ENCODE peak calls at places on chromosomes 6 and 20, in five cellular contexts. T is GM12864, J is heart left ventricle, O is prostate gland, R is testis. A is an unnamed sample.

GRCh38 chr6:94670017-94670416 is 907.3 kb upstream of the MANEA start:
- DNase-seq in R (no peak), J (no peak), O (no peak), T (no peak), A (no peak)

GRCh38 chr6:128807577-128807976 is 75.4 kb upstream of the LAMA2 start:
- DNase-seq in T (no peak), J (no peak), O (no peak), R (no peak), A (no peak)

GRCh38 chr6:1625352-1625773 is 15.6 kb downstream of the FOXC1 start:
- DNase-seq in J (no peak), T (no peak), R (no peak), O (no peak), A (no peak)

GRCh38 chr20:45828589-45828988 is 1.5 kb upstream of the TNNC2 start:
- DNase-seq in R (no peak), J (no peak), T (no peak), O (no peak), A (no peak)

GRCh38 chr6:82924799-82925535 is 140.7 kb downstream of the UBE3D start:
- DNase-seq in O (no peak), T (no peak), R (no peak), J (no peak), A (no peak)

GRCh38 chr6:43402819-43403218 is 24.5 kb upstream of the ABCC10 start:
- DNase-seq in R (no peak), J (no peak), T (no peak), O (no peak), A (no peak)

GRCh38 chr6:144986271-144986670 is 701.1 kb downstream of the UTRN start:
- DNase-seq in T (no peak), R (no peak), O (no peak), J (no peak), A (no peak)

GRCh38 chr20:3521852-3522740 is 51.3 kb downstream of the ATRN start:
- DNase-seq in O (no peak), J (no peak), T (no peak), R (no peak), A (no peak)

GRCh38 chr20:50292324-50293243 is 102.0 kb downstream of the CEBPB start:
- DNase-seq in R (peak; percentile 91), J (peak; percentile 90), O (peak; percentile 78), T (no peak), A (no peak)

GRCh38 chr6:11868392-11868791 is 89.8 kb upstream of the ADTRP start:
- DNase-seq in R (no peak), T (no peak), J (no peak), O (no peak), A (no peak)

GRCh38 chr6:82646231-82646615 is 282.6 kb downstream of the TPBG start:
- DNase-seq in O (no peak), R (no peak), J (no peak), T (no peak), A (no peak)

GRCh38 chr6:1797801-1798200 is 188.1 kb downstream of the FOXC1 start:
- DNase-seq in T (no peak), R (no peak), J (no peak), O (no peak), A (no peak)

GRCh38 chr6:70124882-70125535 is 177.9 kb downstream of the COL9A1 start:
- DNase-seq in O (no peak), J (no peak), T (no peak), R (no peak), A (no peak)

GRCh38 chr6:133083248-133083967 is 157.7 kb upstream of the EYA4 start:
- DNase-seq in O (no peak), T (no peak), J (no peak), R (no peak), A (no peak)

GRCh38 chr20:13493143-13493542 is 145.6 kb downstream of the TASP1 start:
- DNase-seq in R (no peak), J (no peak), T (no peak), O (no peak), A (no peak)

GRCh38 chr6:111711989-111712388 is 106.3 kb upstream of the TRAF3IP2 start:
- DNase-seq in T (no peak), R (no peak), J (no peak), O (no peak), A (no peak)

GRCh38 chr6:32216292-32216691 is 7.6 kb downstream of the NOTCH4 start:
- DNase-seq in J (no peak), T (no peak), R (no peak), O (no peak), A (no peak)

GRCh38 chr6:34027445-34027936 is 118.4 kb downstream of the GRM4 start:
- DNase-seq in O (peak; percentile 39), J (peak; percentile 24), R (peak; percentile 37), T (no peak), A (peak; percentile 78)

GRCh38 chr6:110390404-110390803 is 25.0 kb downstream of the DDO start:
- DNase-seq in T (no peak), J (no peak), O (no peak), R (no peak), A (no peak)

GRCh38 chr6:110389689-110390382 is 25.5 kb downstream of the DDO start:
- DNase-seq in J (no peak), T (no peak), O (no peak), R (no peak), A (no peak)

GRCh38 chr6:110392727-110393126 is 22.6 kb downstream of the DDO start:
- DNase-seq in R (no peak), O (no peak), T (no peak), J (no peak), A (no peak)

GRCh38 chr6:110385458-110385863 is 27.3 kb upstream of the METTL24 start:
- DNase-seq in J (no peak), R (no peak), O (no peak), T (no peak), A (no peak)

DNA sequence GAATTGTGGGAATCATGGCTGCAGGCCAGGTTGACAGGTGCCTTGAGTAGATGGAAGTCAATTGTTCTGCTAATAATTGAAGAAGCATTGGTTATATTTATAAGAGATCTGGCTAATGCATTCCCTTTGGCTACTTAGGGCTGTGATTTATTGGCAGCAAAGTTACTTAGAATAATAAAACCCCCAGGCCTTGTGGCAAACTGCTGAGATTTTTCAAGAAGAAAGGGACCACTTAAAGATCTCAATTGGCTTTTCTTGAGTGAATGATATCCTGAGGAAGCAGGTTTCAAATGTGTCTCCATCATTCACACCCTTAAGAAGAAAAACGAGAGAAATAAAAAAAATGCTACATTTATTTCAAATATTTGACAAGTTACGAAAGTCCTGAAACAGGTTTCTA is 27.4 kb downstream of the DDO start:
- DNase-seq in T (no peak), O (no peak), J (no peak), R (no peak), A (no peak)
- TF ChIP-seq CTCF in T (no peak), O (no peak), J (no peak), R (no peak), A (no peak)

DNA sequence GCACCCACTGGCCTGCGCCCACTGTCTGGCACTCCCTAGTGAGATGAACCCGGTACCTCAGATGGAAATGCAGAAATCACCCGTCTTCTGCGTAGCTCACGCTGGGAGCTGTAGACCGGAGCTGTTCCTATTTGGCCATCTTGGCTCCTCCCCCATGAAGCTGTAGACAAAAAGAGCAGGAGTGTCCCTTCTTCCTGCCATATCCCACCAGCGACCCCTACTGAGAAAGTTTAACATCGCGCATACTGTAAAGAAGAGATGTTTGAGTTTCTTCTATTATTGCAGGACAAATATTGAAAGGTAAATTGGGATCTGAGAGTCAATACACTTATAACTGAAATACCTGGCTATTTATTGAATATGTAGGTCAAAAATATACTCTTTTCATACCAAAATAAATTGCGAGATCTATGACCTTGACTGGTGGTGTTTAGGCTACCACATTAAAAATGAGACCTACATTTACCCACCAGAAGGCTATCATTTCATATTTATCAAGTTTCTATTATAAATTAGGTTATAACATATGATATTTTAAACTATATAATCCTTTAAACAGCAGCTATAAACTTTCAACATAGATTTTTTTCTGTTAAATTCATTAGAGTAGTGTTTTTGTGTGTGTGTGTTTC is 586.3 kb downstream of the HTR1B start:
- DNase-seq in J (peak; percentile 19), T (no peak), O (peak; percentile 36), R (peak; percentile 82), A (peak; percentile 6)
- TF ChIP-seq CTCF in J (no peak), T (no peak), O (peak; percentile 52), R (peak; percentile 16), A (no peak)

GRCh38 chr20:2341336-2341735 is 39.4 kb upstream of the TGM6 start:
- DNase-seq in O (no peak), R (no peak), J (no peak), T (no peak), A (no peak)
- TF ChIP-seq CTCF in O (no peak), R (no peak), J (no peak), T (no peak), A (no peak)

DNA sequence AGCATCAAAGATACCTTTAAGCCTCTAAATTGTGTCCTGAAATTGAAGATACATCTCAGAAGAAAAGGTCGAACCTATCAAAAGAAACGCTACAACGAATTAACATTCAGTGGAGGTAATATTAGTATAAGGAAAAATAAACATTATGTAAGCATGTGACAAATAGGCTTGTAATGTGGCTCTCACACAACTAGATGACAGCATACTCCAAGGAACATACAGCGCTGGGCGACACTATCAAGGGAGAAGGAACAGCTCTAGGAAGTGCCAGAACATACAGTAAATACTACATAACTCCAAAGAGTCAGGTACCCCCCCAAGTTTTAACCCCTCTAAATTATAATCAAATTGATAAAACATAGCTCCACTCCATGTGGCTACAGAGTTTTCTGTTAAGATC is 103.5 kb downstream of the LAMP5 start:
- DNase-seq in R (peak; percentile 58), T (no peak), J (no peak), O (peak; percentile 17), A (no peak)
- TF ChIP-seq CTCF in R (peak; percentile 36), T (peak; percentile 51), J (no peak), O (peak; percentile 71), A (peak; percentile 15)

GRCh38 chr6:116217069-116217468 is 36.8 kb downstream of the TSPYL4 start:
- DNase-seq in O (no peak), J (no peak), R (no peak), T (no peak), A (peak; percentile 19)
- TF ChIP-seq CTCF in O (peak; percentile 53), J (peak; percentile 42), R (peak; percentile 58), T (peak; percentile 37), A (no peak)

DNA sequence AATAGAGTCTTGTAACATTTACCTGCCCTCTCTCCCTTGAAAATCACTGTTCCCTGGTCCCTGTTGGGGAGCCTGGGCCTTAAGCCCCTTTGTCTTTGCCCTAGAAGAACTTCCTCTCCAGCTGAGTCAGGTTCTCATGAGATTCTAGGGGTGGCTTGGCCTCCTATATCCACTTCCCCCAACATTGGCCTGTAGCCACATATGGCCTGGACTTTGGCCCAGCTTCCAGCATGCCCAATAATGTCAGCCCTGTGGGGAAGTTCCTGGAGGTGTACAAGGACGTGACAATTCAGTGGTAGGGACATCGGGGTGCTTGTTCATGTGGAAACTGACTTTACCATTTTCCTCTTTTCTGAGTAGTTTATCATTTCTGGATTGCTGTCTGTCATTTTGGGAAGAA is 17.2 kb upstream of the MAS1L start:
- DNase-seq in R (no peak), O (no peak), J (no peak), T (no peak), A (no peak)
- TF ChIP-seq CTCF in R (no peak), O (no peak), J (no peak), T (no peak), A (no peak)